ENCODE peak calls at places on chromosomes 7 and 10, in nine cellular contexts. Z is cardiac muscle cell, L is fibroblast of villous mesenchyme, T is transverse colon, R is OCI-LY7, I is ovary, S is kidney, K is retinal pigment epithelial cell, V is astrocyte of the cerebellum. J is an unnamed sample.

GRCh38 chr7:145643981-145644380 is 472.6 kb upstream of the CNTNAP2 start:
- DNase-seq in K (peak; percentile 14), V (no peak), L (no peak), I (no peak), S (no peak), Z (no peak), T (no peak), R (no peak), J (no peak)

GRCh38 chr10:72328045-72328828 is 26.5 kb downstream of the DNAJB12 start:
- DNase-seq in Z (peak; percentile 81), K (no peak), T (peak; percentile 72), S (peak; percentile 89), V (no peak), I (peak; percentile 77), L (peak; percentile 81), R (peak; percentile 68), J (peak; percentile 78)

GRCh38 chr10:29794776-29795635 is 160.2 kb upstream of the SVIL start:
- DNase-seq in I (no peak), K (no peak), T (no peak), S (no peak), R (no peak), L (no peak), V (no peak), Z (no peak), J (peak; percentile 36)

GRCh38 chr7:47400741-47401206 is 181.1 kb downstream of the TNS3 start:
- DNase-seq in K (no peak), Z (no peak), L (no peak), V (no peak), T (peak; percentile 7), S (no peak), I (no peak), R (no peak), J (no peak)

GRCh38 chr10:16117305-16117695 is 257.0 kb upstream of the MINDY3 start:
- DNase-seq in K (no peak), S (no peak), I (no peak), L (no peak), Z (no peak), R (no peak), V (no peak), T (no peak), J (no peak)

GRCh38 chr7:156178214-156178613 is 366.0 kb upstream of the SHH start:
- DNase-seq in V (no peak), S (no peak), Z (no peak), R (no peak), K (no peak), T (no peak), L (no peak), I (no peak), J (no peak)

GRCh38 chr10:63919576-63920279 is 398.5 kb downstream of the REEP3 start:
- DNase-seq in K (no peak), V (no peak), L (no peak), T (no peak), S (no peak), R (no peak), Z (no peak), I (no peak), J (no peak)

GRCh38 chr10:120495226-120495625 is 38.2 kb downstream of the PLPP4 start:
- DNase-seq in L (peak; percentile 27), S (no peak), T (no peak), K (peak; percentile 92), R (no peak), V (peak; percentile 46), I (no peak), Z (no peak), J (peak; percentile 23)

GRCh38 chr7:131932271-131932670 is 375.8 kb upstream of the PODXL start:
- DNase-seq in V (no peak), L (no peak), R (no peak), S (no peak), K (no peak), I (no peak), T (no peak), Z (no peak), J (no peak)

GRCh38 chr7:85191383-85191782 is 4.5 kb upstream of the SEMA3D start:
- DNase-seq in V (peak; percentile 11), K (no peak), L (peak; percentile 14), S (no peak), R (peak; percentile 4), Z (no peak), I (no peak), T (no peak), J (peak; percentile 66)

GRCh38 chr7:29385214-29385613 is 178.4 kb upstream of the PRR15 start:
- DNase-seq in I (no peak), L (no peak), V (no peak), T (no peak), Z (no peak), S (no peak), K (no peak), R (no peak), J (no peak)

GRCh38 chr7:18408461-18408860 is 87.1 kb upstream of the HDAC9 start:
- DNase-seq in I (no peak), L (no peak), K (no peak), S (no peak), Z (no peak), V (peak; percentile 76), R (no peak), T (no peak), J (peak; percentile 85)

GRCh38 chr10:120067427-120067826 is 174.9 kb downstream of the SEC23IP start:
- DNase-seq in R (no peak), K (no peak), S (no peak), I (no peak), V (no peak), L (no peak), T (no peak), Z (no peak), J (no peak)

GRCh38 chr10:110641256-110641655 is 2.9 kb upstream of the RBM20 start:
- DNase-seq in S (no peak), L (no peak), I (no peak), Z (peak; percentile 92), R (peak; percentile 58), K (no peak), V (no peak), T (peak; percentile 20), J (peak; percentile 13)

GRCh38 chr10:24822557-24822956 is 98.9 kb upstream of the ARHGAP21 start:
- DNase-seq in R (no peak), K (no peak), V (no peak), S (no peak), I (no peak), T (no peak), L (no peak), Z (no peak), J (no peak)

GRCh38 chr7:95861041-95861440 is 88.7 kb downstream of the DYNC1I1 start:
- DNase-seq in R (no peak), I (no peak), K (no peak), Z (no peak), L (no peak), S (no peak), T (no peak), V (no peak), J (no peak)

GRCh38 chr10:129107525-129107924 is 359.5 kb upstream of the MGMT start:
- DNase-seq in S (no peak), I (no peak), R (no peak), T (no peak), Z (no peak), L (no peak), V (no peak), K (no peak), J (no peak)

GRCh38 chr10:118840776-118841468 is 86.2 kb upstream of the CACUL1 start:
- DNase-seq in R (no peak), V (no peak), L (no peak), Z (no peak), T (no peak), K (no peak), I (no peak), S (no peak), J (no peak)
- TF ChIP-seq CTCF in R (no peak), V (no peak), L (no peak), Z (no peak), T (no peak), K (no peak), I (no peak), S (no peak), J (no peak)

GRCh38 chr10:103278424-103278823 is 1.5 kb downstream of the INA start:
- DNase-seq in L (no peak), Z (no peak), R (no peak), T (no peak), V (no peak), S (no peak), K (no peak), I (no peak), J (no peak)
- H3K4me3 ChIP-seq in L (no peak overlapping the region), Z (no peak overlapping the region), R (no peak overlapping the region), T (no peak overlapping the region), V (no peak overlapping the region), S (no peak overlapping the region), K (no peak overlapping the region), I (no peak overlapping the region), J (no peak overlapping the region)

GRCh38 chr10:124532788-124533187 is 71.2 kb downstream of the LHPP start:
- DNase-seq in L (no peak), V (no peak), K (no peak), R (no peak), T (no peak), Z (no peak), S (no peak), I (no peak), J (no peak)

GRCh38 chr10:124530816-124531215 is 69.2 kb downstream of the LHPP start:
- DNase-seq in R (no peak), T (no peak), L (no peak), Z (no peak), S (peak; percentile 69), I (no peak), V (no peak), K (no peak), J (no peak)

GRCh38 chr10:124530215-124530665 is 68.6 kb downstream of the LHPP start:
- DNase-seq in Z (peak; percentile 79), L (peak; percentile 79), V (peak; percentile 45), T (peak; percentile 91), R (peak; percentile 88), I (peak; percentile 91), K (peak; percentile 29), S (peak; percentile 94), J (peak; percentile 80)

GRCh38 chr10:124533266-124533665 is 71.6 kb downstream of the LHPP start:
- DNase-seq in S (no peak), V (no peak), I (no peak), K (no peak), R (no peak), T (no peak), Z (no peak), L (no peak), J (no peak)

DNA sequence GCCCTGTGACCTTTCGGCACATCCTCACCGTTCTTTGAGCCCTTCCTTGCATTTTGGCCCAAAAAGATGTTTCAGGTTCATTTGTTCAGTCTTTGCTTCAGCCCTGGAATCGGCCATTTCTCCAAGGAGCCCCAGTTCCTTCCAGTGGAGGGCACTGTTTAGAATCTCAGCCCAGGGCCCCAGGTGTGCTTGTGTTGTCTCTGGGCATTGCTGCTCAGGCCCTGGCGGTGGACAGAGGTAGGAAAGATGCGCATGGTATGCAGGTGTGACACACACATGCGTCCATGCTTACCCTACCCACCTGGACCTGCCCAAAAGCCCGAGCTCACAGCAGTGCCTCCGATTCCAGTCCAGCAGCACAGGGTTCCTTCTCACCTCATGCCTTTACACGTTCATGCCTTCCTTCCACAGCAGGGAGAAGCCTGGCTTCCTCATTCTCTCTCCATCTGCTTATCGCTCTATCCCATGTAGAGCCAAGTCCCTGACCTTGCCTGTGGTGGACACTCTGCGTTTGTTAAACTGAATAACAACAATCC is 70.6 kb downstream of the LHPP start:
- DNase-seq in I (no peak), V (no peak), L (no peak), Z (peak; percentile 31), R (peak; percentile 77), S (peak; percentile 49), T (peak; percentile 24), K (no peak), J (peak; percentile 8)
- TF ChIP-seq CTCF in I (no peak), V (peak; percentile 51), L (peak; percentile 27), Z (peak; percentile 30), R (peak; percentile 83), S (no peak), T (peak; percentile 30), K (peak; percentile 46), J (peak; percentile 47)

GRCh38 chr10:102452672-102453340 is 1.5 kb upstream of the C10orf95 start:
- DNase-seq in Z (no peak), S (no peak), T (peak; percentile 25), I (no peak), V (no peak), K (no peak), L (peak; percentile 63), R (no peak), J (peak; percentile 55)
- H3K4me3 ChIP-seq in Z (no peak overlapping the region), S (no peak overlapping the region), T (no peak overlapping the region), I (no peak overlapping the region), V (no peak overlapping the region), K (no peak overlapping the region), L (no peak overlapping the region), R (no peak overlapping the region), J (no peak overlapping the region)